ENCODE peak calls at places on chromosomes 4 and X, in seven cellular contexts. B is stomach, F is retinal pigment epithelial cell, U is right lobe of liver, R is suprapubic skin, Y is BJ, H is left ventricle myocardium inferior. G is an unnamed sample.
A peak's percentile ranks its signal among the peaks of the same experiment; 100 is the strongest.

GRCh38 chrX:68841251-68842049 is 12.6 kb downstream of the EFNB1 start:
- DNase-seq in B (peak; percentile 80), F (no peak), U (peak; percentile 83), R (no peak), Y (no peak), H (peak; percentile 24), G (no peak)

GRCh38 chr4:108571027-108571569 is 49.3 kb upstream of the RPL34 start:
- DNase-seq in B (no peak), F (no peak), U (no peak), R (no peak), Y (no peak), H (no peak), G (no peak)

GRCh38 chrX:10393899-10394298 is 226.5 kb downstream of the MID1 start:
- DNase-seq in B (no peak), F (no peak), U (no peak), R (no peak), Y (no peak), H (no peak), G (no peak)

GRCh38 chr4:15327311-15328298 is 100.2 kb upstream of the C1QTNF7 start:
- DNase-seq in B (no peak), F (no peak), U (no peak), R (no peak), Y (peak; percentile 95), H (no peak), G (no peak)

GRCh38 chr4:84258905-84259830 is 239.9 kb downstream of the NKX6-1 start:
- DNase-seq in B (no peak), F (no peak), U (no peak), R (no peak), Y (no peak), H (no peak), G (no peak)

GRCh38 chr4:59553063-59553738 is 1646.9 kb upstream of the ADGRL3 start:
- DNase-seq in B (no peak), F (peak; percentile 5), U (no peak), R (no peak), Y (peak; percentile 19), H (no peak), G (no peak)

GRCh38 chr4:140092094-140092820 is 61.7 kb downstream of the MAML3 start:
- DNase-seq in B (peak; percentile 43), F (no peak), U (peak; percentile 54), R (peak; percentile 80), Y (no peak), H (peak; percentile 60), G (no peak)

GRCh38 chr4:37454263-37454800 is 209.8 kb downstream of the NWD2 start:
- DNase-seq in B (no peak), F (no peak), U (peak; percentile 69), R (no peak), Y (no peak), H (no peak), G (no peak)

GRCh38 chr4:187059031-187059430 is 335.4 kb upstream of the FAT1 start:
- DNase-seq in B (no peak), F (no peak), U (no peak), R (no peak), Y (no peak), H (no peak), G (no peak)

GRCh38 chrX:74133156-74133796 is 170.7 kb upstream of the ZCCHC13 start:
- DNase-seq in B (no peak), F (peak; percentile 23), U (no peak), R (no peak), Y (no peak), H (no peak), G (peak; percentile 26)

GRCh38 chr4:127370495-127371069 is 262.2 kb upstream of the INTU start:
- DNase-seq in B (peak; percentile 75), F (peak; percentile 11), U (no peak), R (no peak), Y (no peak), H (peak; percentile 23), G (no peak)

GRCh38 chr4:56648245-56649151 is 32.6 kb downstream of the HOPX start:
- DNase-seq in B (no peak), F (no peak), U (no peak), R (no peak), Y (no peak), H (no peak), G (no peak)

GRCh38 chrX:118971552-118971951 is 2.9 kb upstream of the LONRF3 start:
- DNase-seq in B (no peak), F (no peak), U (no peak), R (no peak), Y (no peak), H (no peak), G (no peak)

DNA sequence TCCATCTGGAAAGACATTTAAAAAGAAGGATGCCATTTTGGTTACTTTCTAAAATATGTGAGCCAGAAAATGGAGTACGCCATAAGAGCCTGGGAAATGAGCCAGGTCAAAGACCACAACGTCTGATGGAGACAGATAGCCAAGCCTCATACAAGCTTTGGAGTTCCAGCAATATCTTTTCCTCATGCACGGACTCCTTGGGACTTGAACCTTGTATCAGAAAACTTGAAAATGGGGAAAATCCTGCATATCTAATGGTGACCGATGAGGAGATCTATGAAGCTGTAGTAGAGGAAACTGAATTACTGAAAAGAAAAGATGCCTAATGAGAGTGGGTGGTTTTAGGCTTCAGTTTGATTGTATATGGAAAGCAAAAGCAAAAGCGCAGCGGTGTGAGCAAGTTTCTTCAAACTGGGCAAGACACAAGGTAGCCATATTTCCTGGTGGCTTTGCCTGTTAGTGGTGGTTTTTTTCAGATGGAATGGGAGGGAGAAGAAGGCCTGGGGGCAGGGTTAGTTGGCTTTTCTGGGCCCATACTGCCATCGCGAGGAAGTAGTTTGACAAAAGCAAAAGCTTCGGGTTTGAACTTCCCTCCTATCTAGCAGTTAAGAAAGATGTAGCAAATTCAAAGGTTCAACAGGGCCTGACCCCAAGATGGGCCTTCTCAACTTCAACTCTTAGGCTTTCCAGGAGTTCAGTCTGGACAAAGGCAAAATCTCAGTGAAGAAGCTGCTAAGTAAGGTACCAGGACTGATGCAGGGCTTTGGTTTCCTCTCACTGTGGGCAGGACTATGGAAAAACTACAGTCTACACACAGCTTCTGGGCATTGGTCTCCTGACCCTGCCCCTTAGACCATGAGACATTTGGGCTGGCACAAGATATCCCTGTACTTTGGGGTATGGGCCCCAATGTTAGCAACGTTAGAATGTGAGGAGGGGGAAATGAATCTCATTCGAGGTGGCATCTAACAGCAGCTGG is 210.0 kb upstream of the STK26 start:
- DNase-seq in B (peak; percentile 76), F (no peak), U (peak; percentile 63), R (no peak), Y (no peak), H (no peak), G (no peak)
- TF ChIP-seq CTCF in B (peak; percentile 48), F (peak; percentile 19), U (peak; percentile 68), R (no peak), Y (no peak), H (peak; percentile 39), G (no peak)

GRCh38 chrX:153991013-153991580 is 18.5 kb downstream of the TMEM187 start:
- DNase-seq in B (no peak), F (no peak), U (no peak), R (no peak), Y (no peak), H (no peak), G (no peak)
- TF ChIP-seq CTCF in B (no peak), F (no peak), U (no peak), R (no peak), Y (no peak), H (no peak), G (no peak)

GRCh38 chrX:135213200-135213844 is 38.5 kb upstream of the ETDA start:
- DNase-seq in B (no peak), F (no peak), U (no peak), R (no peak), Y (no peak), H (no peak), G (no peak)
- TF ChIP-seq CTCF in B (no peak), F (no peak), U (no peak), R (no peak), Y (no peak), H (no peak), G (no peak)

GRCh38 chrX:25343060-25343459 is 327.3 kb upstream of the ARX start:
- DNase-seq in B (no peak), F (no peak), U (no peak), R (no peak), Y (no peak), H (no peak), G (no peak)
- TF ChIP-seq CTCF in B (no peak), F (peak; percentile 2), U (no peak), R (no peak), Y (no peak), H (no peak), G (no peak)

GRCh38 chrX:34778961-34779360 is 121.9 kb upstream of the TMEM47 start:
- DNase-seq in B (no peak), F (peak; percentile 30), U (no peak), R (no peak), Y (peak; percentile 46), H (no peak), G (no peak)
- TF ChIP-seq CTCF in B (no peak), F (no peak), U (no peak), R (no peak), Y (no peak), H (no peak), G (no peak)

GRCh38 chr4:138981930-138982390 is 33.6 kb upstream of the NOCT start:
- DNase-seq in B (no peak), F (peak; percentile 16), U (no peak), R (no peak), Y (no peak), H (no peak), G (no peak)
- TF ChIP-seq CTCF in B (no peak), F (peak; percentile 21), U (peak; percentile 42), R (peak; percentile 20), Y (peak; percentile 43), H (peak; percentile 58), G (peak; percentile 30)

GRCh38 chrX:6095469-6095868 is 133.2 kb downstream of the NLGN4X start:
- DNase-seq in B (no peak), F (no peak), U (no peak), R (no peak), Y (no peak), H (no peak), G (no peak)
- TF ChIP-seq CTCF in B (no peak), F (peak; percentile 19), U (no peak), R (no peak), Y (no peak), H (no peak), G (peak; percentile 51)

DNA sequence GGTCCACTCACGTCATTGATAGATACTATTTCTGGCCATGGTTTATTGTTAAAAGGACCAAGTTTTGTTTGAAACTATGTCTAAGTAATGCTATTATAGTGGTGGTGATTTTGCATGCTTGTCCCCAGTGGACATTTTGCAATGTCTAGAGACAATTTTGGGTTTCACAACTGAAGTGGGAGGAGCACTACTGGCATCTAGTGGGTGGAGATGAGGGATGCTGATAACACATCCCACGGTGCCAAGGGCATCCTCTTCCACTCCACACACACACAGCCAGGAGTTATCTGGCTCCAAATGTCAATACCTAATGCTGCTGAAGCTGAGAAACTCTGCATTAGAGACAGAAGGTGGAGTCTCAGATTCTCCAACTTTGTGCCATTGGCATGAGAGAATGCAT is 131.2 kb downstream of the FRMPD4 start:
- DNase-seq in B (no peak), F (no peak), U (no peak), R (no peak), Y (no peak), H (no peak), G (no peak)
- TF ChIP-seq CTCF in B (no peak), F (no peak), U (no peak), R (no peak), Y (no peak), H (no peak), G (no peak)

GRCh38 chr4:189090174-189090814 is 850.4 kb upstream of the FRG1 start:
- DNase-seq in B (no peak), F (no peak), U (no peak), R (no peak), Y (no peak), H (no peak), G (no peak)
- TF ChIP-seq CTCF in B (no peak), F (peak; percentile 33), U (no peak), R (peak; percentile 33), Y (peak; percentile 44), H (peak; percentile 38), G (peak; percentile 68)